ENCODE peak calls at places on chromosomes 12 and 14, in eight cellular contexts. R is psoas muscle, W is Calu3, V is astrocyte of the spinal cord, X is heart left ventricle, J is tibial nerve, C is gastrocnemius medialis, P is WTC11. I is an unnamed sample.

GRCh38 chr12:102964872-102965271 is 7.4 kb downstream of the ASCL1 start:
- DNase-seq in X (no peak), V (no peak), C (no peak), P (peak), R (no peak), J (no peak), W (peak), I (no peak)

GRCh38 chr12:67534671-67535070 is 113.9 kb upstream of the DYRK2 start:
- DNase-seq in V (peak), P (no peak), W (no peak), R (no peak), J (no peak), C (no peak), X (no peak), I (no peak)

GRCh38 chr14:58663494-58664111 is 25.8 kb downstream of the DACT1 start:
- DNase-seq in P (no peak), V (peak), R (no peak), J (no peak), X (no peak), W (no peak), C (no peak), I (no peak)

GRCh38 chr12:124318336-124319020 is 23.6 kb downstream of the RFLNA start:
- DNase-seq in P (peak), V (no peak), W (no peak), X (no peak), R (no peak), J (no peak), C (no peak), I (no peak)

GRCh38 chr14:21063479-21063878 is 5.9 kb downstream of the RNASE8 start:
- DNase-seq in C (no peak), J (no peak), P (no peak), V (peak), X (no peak), R (peak), W (no peak), I (no peak)

GRCh38 chr12:111410229-111411186 is 4.8 kb downstream of the SH2B3 start:
- DNase-seq in W (no peak), V (peak), J (no peak), X (no peak), R (no peak), C (no peak), P (no peak), I (no peak)

GRCh38 chr12:101204598-101205304 is 5.3 kb downstream of the SLC5A8 start:
- DNase-seq in P (no peak), X (no peak), V (no peak), J (no peak), C (no peak), W (no peak), R (no peak), I (no peak)

GRCh38 chr12:76037130-76038105 is 5.8 kb upstream of the PHLDA1 start:
- DNase-seq in X (no peak), C (no peak), P (no peak), R (no peak), W (peak), V (peak), J (no peak), I (no peak)

GRCh38 chr12:120710805-120711296 is 593 bp downstream of the UNC119B start:
- DNase-seq in V (no peak), X (peak), P (peak), R (no peak), C (no peak), W (peak), J (no peak), I (no peak)

GRCh38 chr12:3964404-3964803 is 91.2 kb upstream of the PARP11 start:
- DNase-seq in X (no peak), J (no peak), V (no peak), P (peak), C (no peak), W (no peak), R (no peak), I (no peak)

GRCh38 chr12:3965096-3965495 is 91.9 kb upstream of the PARP11 start:
- DNase-seq in P (no peak), R (no peak), J (no peak), W (no peak), V (no peak), C (no peak), X (no peak), I (no peak)

GRCh38 chr12:3961573-3961972 is 88.4 kb upstream of the PARP11 start:
- DNase-seq in J (no peak), V (no peak), R (no peak), C (no peak), P (no peak), W (no peak), X (no peak), I (no peak)

GRCh38 chr12:3959799-3960560 is 86.8 kb upstream of the PARP11 start:
- DNase-seq in W (no peak), V (no peak), P (no peak), J (no peak), X (no peak), R (no peak), C (no peak), I (no peak)

GRCh38 chr12:3962661-3963483 is 89.7 kb upstream of the PARP11 start:
- DNase-seq in C (no peak), X (peak), V (no peak), W (no peak), R (no peak), J (no peak), P (no peak), I (no peak)
- TF ChIP-seq CTCF in C (no peak), X (no peak), V (no peak), W (no peak), R (no peak), J (no peak), P (no peak), I (no peak)

DNA sequence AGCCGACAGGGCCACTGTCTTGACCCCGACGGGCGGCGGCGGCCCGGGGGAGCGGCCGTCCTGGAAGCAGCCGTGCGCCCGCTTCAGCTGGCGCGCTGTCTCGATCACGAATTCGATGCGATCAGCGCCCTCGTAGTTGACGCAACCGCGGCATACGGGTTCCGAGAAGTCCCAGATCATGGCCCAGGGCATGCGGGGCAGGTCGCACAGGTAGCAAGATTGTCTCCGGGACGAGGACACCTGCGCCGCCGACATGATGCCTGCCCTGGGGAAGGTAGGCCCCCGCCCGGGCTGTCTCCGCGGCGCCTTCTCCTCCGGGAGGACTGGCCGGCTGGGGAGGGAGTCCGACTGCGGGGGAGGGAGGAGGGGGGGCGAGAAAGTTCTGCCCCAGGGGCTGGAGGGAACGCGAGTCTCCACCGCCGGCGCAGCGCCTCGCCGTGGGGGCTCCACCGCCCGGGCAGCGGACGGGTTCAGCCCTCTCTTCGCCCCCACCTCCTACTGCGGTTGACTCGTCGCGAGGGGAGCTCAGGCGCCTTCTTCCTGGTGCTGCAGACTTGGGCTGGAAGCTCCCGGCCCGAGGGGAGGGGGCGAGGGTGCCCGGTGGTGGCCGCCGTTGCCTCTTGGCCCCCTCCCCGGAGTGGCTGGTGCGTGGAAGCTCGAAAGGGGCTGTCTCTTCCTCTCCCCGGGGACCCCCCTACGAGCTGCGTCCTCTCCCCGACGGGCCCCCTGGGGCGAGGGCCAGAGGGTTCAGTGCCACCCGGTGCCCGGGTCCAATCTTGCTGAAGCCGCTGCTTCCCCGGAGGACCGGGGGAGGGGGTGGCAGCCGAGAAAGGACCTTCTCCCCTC is 747 bp downstream of the IRF2BPL start:
- DNase-seq in W (peak), V (peak), R (peak), P (peak), C (peak), X (peak), J (no peak), I (peak)
- TF ChIP-seq CTCF in W (no peak), V (peak), R (peak), P (no peak), C (no peak), X (peak), J (peak), I (peak)

DNA sequence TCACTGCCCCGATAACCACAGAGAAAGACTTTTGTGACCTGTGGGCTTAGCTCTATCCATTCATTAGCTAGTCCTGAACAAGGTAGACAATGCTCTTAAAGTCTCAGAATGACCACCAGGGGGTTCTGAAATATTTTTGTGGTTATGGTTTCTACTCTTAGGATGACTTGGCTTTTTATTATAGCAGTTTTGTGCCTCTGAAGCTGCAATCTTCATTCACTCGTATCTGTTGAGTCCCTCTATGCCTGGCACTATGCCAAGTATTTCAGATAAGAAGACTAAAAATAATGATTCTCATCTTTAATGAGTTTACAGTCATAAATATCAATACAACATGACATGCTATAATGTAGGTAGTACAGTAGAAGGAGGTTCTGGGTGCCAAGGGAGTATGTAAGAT is 130.8 kb upstream of the TRHDE start:
- DNase-seq in J (no peak), X (no peak), W (no peak), R (no peak), C (no peak), P (no peak), V (peak), I (no peak)
- TF ChIP-seq CTCF in J (no peak), X (no peak), W (peak), R (no peak), C (no peak), P (no peak), V (peak), I (peak)

GRCh38 chr12:108054496-108054895 is 74.6 kb upstream of the WSCD2 start:
- DNase-seq in J (no peak), P (no peak), R (no peak), V (no peak), W (no peak), X (no peak), C (no peak), I (no peak)
- TF ChIP-seq CTCF in J (no peak), P (no peak), R (no peak), V (no peak), W (no peak), X (no peak), C (no peak), I (no peak)

GRCh38 chr12:12008931-12009611 is 61.7 kb upstream of the BCL2L14 start:
- DNase-seq in R (no peak), W (peak), X (no peak), C (no peak), P (peak), V (peak), J (no peak), I (no peak)
- TF ChIP-seq CTCF in R (no peak), W (no peak), X (no peak), C (no peak), P (no peak), V (peak), J (no peak), I (no peak)

I was measured in chondrocyte.